ENCODE peak calls at places on chromosomes 1 and 21, in six cellular contexts. One of them, this sample, is unnamed.

GRCh38 chr21:27246741-27247140 is 279.9 kb upstream of the ADAMTS5 start:
- DNase-seq in ACHN: peak; percentile 76
- DNase-seq in dermis blood vessel endothelial cell: no peak
- DNase-seq in naive thymus-derived CD4-positive, alpha-beta T cell: no peak
- DNase-seq in RKO: no peak
- DNase-seq in progenitor cell of endocrine pancreas: no peak
- DNase-seq in this sample: no peak

GRCh38 chr1:89142160-89142559 is 16.2 kb upstream of the GBP2 start:
- DNase-seq in RKO: no peak
- DNase-seq in ACHN: no peak
- DNase-seq in naive thymus-derived CD4-positive, alpha-beta T cell: no peak
- DNase-seq in dermis blood vessel endothelial cell: no peak
- DNase-seq in progenitor cell of endocrine pancreas: no peak
- DNase-seq in this sample: no peak

GRCh38 chr1:55828031-55828430 is 612.9 kb upstream of the USP24 start:
- DNase-seq in progenitor cell of endocrine pancreas: no peak
- DNase-seq in ACHN: no peak
- DNase-seq in RKO: no peak
- DNase-seq in naive thymus-derived CD4-positive, alpha-beta T cell: no peak
- DNase-seq in dermis blood vessel endothelial cell: no peak
- DNase-seq in this sample: no peak

GRCh38 chr1:3506041-3506440 is 51.6 kb downstream of the ARHGEF16 start:
- DNase-seq in naive thymus-derived CD4-positive, alpha-beta T cell: no peak
- DNase-seq in dermis blood vessel endothelial cell: no peak
- DNase-seq in RKO: no peak
- DNase-seq in ACHN: no peak
- DNase-seq in progenitor cell of endocrine pancreas: no peak
- DNase-seq in this sample: no peak

GRCh38 chr1:1892079-1892762 is 1.3 kb upstream of the GNB1 start:
- DNase-seq in ACHN: no peak
- DNase-seq in RKO: no peak
- DNase-seq in naive thymus-derived CD4-positive, alpha-beta T cell: no peak
- DNase-seq in dermis blood vessel endothelial cell: no peak
- DNase-seq in progenitor cell of endocrine pancreas: no peak
- DNase-seq in this sample: peak; percentile 51

GRCh38 chr1:55636691-55637090 is 421.5 kb upstream of the USP24 start:
- DNase-seq in naive thymus-derived CD4-positive, alpha-beta T cell: no peak
- DNase-seq in ACHN: no peak
- DNase-seq in progenitor cell of endocrine pancreas: no peak
- DNase-seq in RKO: no peak
- DNase-seq in dermis blood vessel endothelial cell: no peak
- DNase-seq in this sample: no peak

GRCh38 chr1:25971044-25971881 is 26.6 kb downstream of the PAFAH2 start:
- DNase-seq in naive thymus-derived CD4-positive, alpha-beta T cell: no peak
- DNase-seq in RKO: no peak
- DNase-seq in ACHN: no peak
- DNase-seq in progenitor cell of endocrine pancreas: no peak
- DNase-seq in dermis blood vessel endothelial cell: no peak
- DNase-seq in this sample: no peak

GRCh38 chr1:226549094-226549936 is 751 bp downstream of the STUM start:
- DNase-seq in progenitor cell of endocrine pancreas: no peak
- DNase-seq in ACHN: no peak
- DNase-seq in naive thymus-derived CD4-positive, alpha-beta T cell: peak; percentile 23
- DNase-seq in dermis blood vessel endothelial cell: peak; percentile 2
- DNase-seq in RKO: no peak
- DNase-seq in this sample: no peak

GRCh38 chr1:93080424-93080823 is 1.3 kb downstream of the MTF2 start:
- DNase-seq in ACHN: peak; percentile 79
- DNase-seq in dermis blood vessel endothelial cell: peak; percentile 87
- DNase-seq in progenitor cell of endocrine pancreas: no peak
- DNase-seq in RKO: peak; percentile 94
- DNase-seq in naive thymus-derived CD4-positive, alpha-beta T cell: no peak
- DNase-seq in this sample: peak; percentile 54

This sample was measured in LNCaP clone FGC.